ENCODE peak calls at places on chromosomes 11 and 22, in five cellular contexts. V, N, B, W and R are unnamed samples.

GRCh38 chr11:97092823-97093222 is 703.0 kb downstream of the JRKL start:
- DNase-seq in W (no peak), B (no peak), N (no peak), V (no peak), R (no peak)

GRCh38 chr11:73951797-73952196 is 971 bp downstream of the DNAJB13 start:
- DNase-seq in N (no peak), B (no peak), V (no peak), W (no peak), R (no peak)

GRCh38 chr11:111283945-111284481 is 14.3 kb upstream of the POU2AF3 start:
- DNase-seq in V (no peak), B (peak; percentile 96), W (no peak), N (no peak), R (no peak)

GRCh38 chr11:128061321-128061871 is 526.0 kb downstream of the ETS1 start:
- DNase-seq in V (no peak), N (no peak), W (no peak), B (peak; percentile 48), R (no peak)

GRCh38 chr11:60265373-60266214 is 14.9 kb upstream of the MS4A4A start:
- DNase-seq in B (peak; percentile 24), N (no peak), W (no peak), V (no peak), R (no peak)

GRCh38 chr11:19370100-19370861 is 129.5 kb upstream of the E2F8 start:
- DNase-seq in B (peak; percentile 96), N (no peak), W (peak; percentile 80), V (no peak), R (no peak)

GRCh38 chr11:125165111-125165663 is 636 bp downstream of the PKNOX2 start:
- DNase-seq in V (no peak), N (no peak), W (no peak), B (peak; percentile 11), R (no peak)

GRCh38 chr22:22691716-22692701 is 47.6 kb downstream of the GGTLC2 start:
- DNase-seq in B (peak; percentile 71), W (no peak), N (no peak), V (no peak), R (no peak)

GRCh38 chr11:33598426-33599069 is 102.1 kb downstream of the C11orf91 start:
- DNase-seq in B (peak; percentile 13), V (no peak), N (no peak), W (peak; percentile 62), R (no peak)

DNA sequence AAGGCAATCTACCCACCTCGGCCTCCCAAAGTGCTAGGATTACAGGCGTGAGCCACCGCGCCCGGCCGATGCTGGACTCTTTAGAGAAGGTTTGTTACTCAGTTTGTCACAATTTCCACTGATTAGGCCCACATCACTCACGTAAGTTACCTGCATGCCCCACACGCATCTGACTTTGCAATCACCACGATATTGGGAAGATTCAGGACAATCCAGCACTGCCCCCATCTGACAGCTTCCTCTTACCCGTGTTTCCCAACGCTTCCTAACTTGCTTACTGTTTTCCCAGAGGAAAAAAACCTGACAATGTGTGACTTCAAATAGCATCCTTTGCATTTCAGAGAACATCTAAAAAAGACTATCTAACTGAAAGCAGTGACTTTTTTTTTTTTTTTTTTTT is 21.8 kb upstream of the EIF3M start:
- DNase-seq in B (no peak), N (no peak), V (no peak), W (no peak), R (no peak)
- TF ChIP-seq CTCF in B (no peak), N (no peak), V (no peak), W (no peak), R (no peak)

GRCh38 chr22:44311104-44311854 is 1.5 kb downstream of the SHISAL1 start:
- DNase-seq in N (no peak), V (no peak), W (no peak), B (no peak), R (no peak)
- TF ChIP-seq CTCF in N (no peak), V (no peak), W (no peak), B (no peak), R (no peak)

DNA sequence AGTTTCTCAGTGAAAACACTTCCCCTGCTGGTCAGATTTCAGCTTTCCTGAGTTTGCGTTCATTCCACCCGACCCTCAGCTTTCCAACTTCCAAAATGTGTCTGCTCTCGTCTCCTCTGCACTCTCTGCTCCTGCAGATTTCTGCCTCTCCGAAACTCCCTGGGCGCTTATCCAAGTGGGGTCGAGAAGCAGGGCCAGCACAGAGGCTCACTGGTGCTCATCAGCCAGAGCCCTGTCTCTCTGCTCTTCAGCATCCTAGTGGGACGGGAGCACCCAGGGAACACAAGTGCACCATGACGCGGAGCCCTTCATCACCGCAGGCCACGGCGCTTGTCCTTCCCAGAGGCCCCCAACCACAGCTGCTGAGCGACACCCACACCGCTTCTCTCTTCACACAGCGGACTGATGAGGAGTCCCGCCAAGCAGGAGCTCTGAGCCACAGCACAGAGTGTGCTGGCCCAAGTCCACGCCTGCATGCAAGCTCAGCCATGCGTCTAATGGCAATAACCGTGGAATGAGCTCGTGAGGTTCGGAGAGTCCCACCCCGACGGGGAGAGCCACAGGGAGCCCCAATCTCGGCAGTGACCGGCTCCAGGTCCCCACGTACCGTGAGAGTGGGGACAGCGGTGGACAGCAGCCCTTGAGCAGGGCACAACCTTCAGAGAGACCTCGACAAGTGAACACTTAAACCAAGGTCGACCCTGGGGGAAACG is 27.9 kb upstream of the MOB2 start:
- DNase-seq in W (no peak), N (no peak), V (peak; percentile 36), B (no peak), R (no peak)
- TF ChIP-seq CTCF in W (no peak), N (no peak), V (no peak), B (peak; percentile 2), R (no peak)

GRCh38 chr11:76601272-76601671 is 69.3 kb downstream of the LRRC32 start:
- DNase-seq in W (peak; percentile 46), V (no peak), B (no peak), N (peak; percentile 38), R (peak; percentile 42)

GRCh38 chr11:76598426-76598839 is 72.1 kb downstream of the LRRC32 start:
- DNase-seq in W (peak; percentile 64), N (peak; percentile 77), V (no peak), B (peak; percentile 56), R (no peak)

GRCh38 chr11:76600124-76600655 is 70.4 kb downstream of the LRRC32 start:
- DNase-seq in W (no peak), V (no peak), N (peak; percentile 58), B (no peak), R (peak; percentile 65)

GRCh38 chr11:76597533-76598425 is 72.8 kb downstream of the LRRC32 start:
- DNase-seq in B (no peak), V (no peak), W (peak; percentile 46), N (peak; percentile 66), R (no peak)

GRCh38 chr11:76599041-76600013 is 71.2 kb downstream of the LRRC32 start:
- DNase-seq in N (peak; percentile 71), B (no peak), W (peak; percentile 40), V (no peak), R (peak; percentile 84)
- TF ChIP-seq CTCF in N (no peak), B (no peak), W (no peak), V (no peak), R (no peak)

GRCh38 chr11:5071815-5072214 is 2.4 kb downstream of the OR52E1 start:
- DNase-seq in V (no peak), N (no peak), W (no peak), B (peak; percentile 25), R (no peak)
- TF ChIP-seq CTCF in V (no peak), N (no peak), W (no peak), B (no peak), R (no peak)

GRCh38 chr22:19566599-19567382 is 42.6 kb upstream of the CLDN5 start:
- DNase-seq in N (no peak), B (no peak), W (no peak), V (no peak), R (no peak)
- TF ChIP-seq CTCF in N (no peak), B (no peak), W (no peak), V (no peak), R (no peak)

GRCh38 chr11:115234794-115235193 is 269.4 kb downstream of the CADM1 start:
- DNase-seq in B (no peak), V (no peak), N (no peak), W (no peak), R (no peak)

GRCh38 chr11:115241899-115242298 is 262.3 kb downstream of the CADM1 start:
- DNase-seq in W (no peak), N (no peak), V (no peak), B (no peak), R (no peak)

GRCh38 chr11:115237578-115237977 is 266.6 kb downstream of the CADM1 start:
- DNase-seq in N (no peak), W (no peak), V (no peak), B (no peak), R (no peak)

GRCh38 chr11:115238086-115238485 is 266.1 kb downstream of the CADM1 start:
- DNase-seq in N (no peak), B (no peak), W (no peak), V (no peak), R (no peak)

GRCh38 chr11:115238802-115239201 is 265.4 kb downstream of the CADM1 start:
- DNase-seq in W (no peak), N (no peak), B (no peak), V (no peak), R (no peak)
- TF ChIP-seq CTCF in W (no peak), N (no peak), B (no peak), V (no peak), R (peak; percentile 41)